ENCODE peak calls at places on chromosomes 4 and X, in ten cellular contexts. M is CD8-positive, alpha-beta T cell; J is fibroblast of lung; V is CD4-positive, alpha-beta T cell; B is HT-29; F is HFF-Myc; O is stimulated activated CD4-positive, alpha-beta T cell treated with anti-CD3 and anti-CD28 coated beads, Interleukin-4, amount 100 ng/mL, for 24 hours; Y is activated CD4-positive, alpha-beta T cell treated with anti-CD3 and anti-CD28 coated beads, Interleukin-2, amount 10 ng/mL, durations not matched to agents 7 days and 5 days; I is HS-5; Z is GM10248. A is an unnamed sample.

GRCh38 chr4:82697561-82697960 is 101.0 kb downstream of the SCD5 start:
- DNase-seq in F (no peak), B (no peak), M (no peak), Z (no peak), O (no peak), V (no peak), Y (no peak), I (no peak), J (no peak), A (no peak)

GRCh38 chr4:96767815-96768480 is 928.1 kb downstream of the PDHA2 start:
- DNase-seq in M (no peak), O (no peak), V (no peak), Y (no peak), J (peak), B (no peak), Z (no peak), I (peak), F (no peak), A (no peak)

GRCh38 chr4:27272264-27272663 is 411.6 kb downstream of the STIM2 start:
- DNase-seq in O (no peak), I (no peak), Z (no peak), M (no peak), V (no peak), F (no peak), J (no peak), Y (no peak), B (no peak), A (no peak)

GRCh38 chrX:640641-641040 is 10.1 kb downstream of the SHOX start:
- DNase-seq in Z (no peak), F (no peak), V (no peak), J (no peak), I (no peak), Y (no peak), B (no peak), O (no peak), M (no peak), A (no peak)

GRCh38 chrX:56788229-56788628 is 59.2 kb downstream of the NBDY start:
- DNase-seq in O (no peak), V (no peak), M (no peak), I (no peak), F (no peak), B (peak), Y (peak), J (no peak), Z (no peak), A (no peak)

GRCh38 chrX:3252744-3253143 is 93.7 kb downstream of the MXRA5 start:
- DNase-seq in M (no peak), B (no peak), V (no peak), Z (no peak), O (no peak), F (no peak), Y (no peak), J (peak), I (no peak), A (no peak)

GRCh38 chr4:151563194-151563593 is 154.2 kb downstream of the FHIP1A start:
- DNase-seq in O (no peak), V (no peak), Z (no peak), M (no peak), F (peak), I (no peak), B (no peak), Y (no peak), J (peak), A (no peak)

GRCh38 chr4:115834441-115834840 is 721.0 kb upstream of the NDST4 start:
- DNase-seq in J (no peak), F (no peak), M (no peak), Y (no peak), Z (no peak), B (peak), I (no peak), O (no peak), V (no peak), A (no peak)

GRCh38 chrX:78024349-78025108 is 55.1 kb upstream of the PGAM4 start:
- DNase-seq in V (no peak), J (peak), M (peak), Y (peak), F (no peak), B (peak), I (no peak), O (peak), Z (peak), A (peak)

GRCh38 chr4:156778606-156779005 is 193.0 kb downstream of the PDGFC start:
- DNase-seq in Z (no peak), M (no peak), O (no peak), B (peak), V (no peak), Y (no peak), J (peak), F (no peak), I (peak), A (no peak)

GRCh38 chr4:7880681-7881080 is 59.0 kb downstream of the AFAP1 start:
- DNase-seq in F (no peak), O (no peak), J (no peak), B (no peak), Y (no peak), M (no peak), I (no peak), Z (no peak), V (no peak), A (no peak)

GRCh38 chrX:128769511-128769910 is 717.3 kb upstream of the ACTRT1 start:
- DNase-seq in Z (no peak), M (no peak), V (no peak), Y (no peak), I (no peak), J (no peak), B (no peak), O (no peak), F (no peak), A (no peak)

GRCh38 chr4:76607266-76607799 is 172.3 kb downstream of the SHROOM3 start:
- DNase-seq in Y (no peak), J (peak), V (no peak), O (no peak), I (no peak), F (no peak), Z (peak), B (no peak), M (no peak), A (no peak)

GRCh38 chrX:73021361-73022092 is 18.8 kb downstream of the PABPC1L2B start:
- DNase-seq in V (no peak), B (no peak), Z (no peak), O (no peak), F (no peak), J (no peak), I (no peak), M (no peak), Y (no peak), A (no peak)

GRCh38 chr4:53963786-53964185 is 100.6 kb downstream of the CHIC2 start:
- DNase-seq in Y (no peak), V (no peak), Z (no peak), O (no peak), F (no peak), I (no peak), M (no peak), B (no peak), J (peak), A (no peak)

GRCh38 chrX:48689143-48689920 is 5.7 kb downstream of the WAS start:
- DNase-seq in B (no peak), O (no peak), I (no peak), F (no peak), Z (no peak), Y (no peak), J (no peak), V (no peak), M (no peak), A (no peak)

GRCh38 chrX:107669276-107669675 is 41.0 kb downstream of the PRPS1 start:
- DNase-seq in F (no peak), I (no peak), B (no peak), Z (no peak), Y (no peak), O (no peak), J (no peak), V (no peak), M (no peak), A (no peak)

GRCh38 chrX:18039023-18039422 is 177.9 kb upstream of the RAI2 start:
- DNase-seq in Y (no peak), J (no peak), I (no peak), F (no peak), M (no peak), V (no peak), Z (no peak), B (no peak), O (no peak), A (no peak)

GRCh38 chrX:68705986-68706385 is 58.5 kb downstream of the STARD8 start:
- DNase-seq in V (no peak), O (no peak), I (no peak), Y (no peak), Z (no peak), M (no peak), J (no peak), B (no peak), F (no peak), A (no peak)

GRCh38 chr4:2689825-2690700 is 66.1 kb downstream of the TNIP2 start:
- DNase-seq in V (no peak), Z (no peak), F (no peak), M (peak), B (no peak), I (no peak), J (peak), O (peak), Y (no peak), A (no peak)

GRCh38 chrX:29461039-29461438 is 754.3 kb upstream of the MAGEB2 start:
- DNase-seq in O (no peak), F (no peak), J (peak), M (no peak), V (no peak), B (no peak), Z (no peak), I (no peak), Y (no peak), A (no peak)

GRCh38 chr4:2287594-2287915 is 25.6 kb upstream of the MXD4 start:
- DNase-seq in F (no peak), O (no peak), I (no peak), M (no peak), B (no peak), Z (no peak), J (no peak), Y (no peak), V (no peak), A (no peak)

GRCh38 chrX:20313889-20314288 is 47.2 kb upstream of the RPS6KA3 start:
- DNase-seq in V (no peak), I (no peak), Y (no peak), Z (no peak), J (no peak), M (no peak), O (no peak), B (no peak), F (no peak), A (no peak)

GRCh38 chr4:147725673-147726072 is 6.2 kb upstream of the ARHGAP10 start:
- DNase-seq in V (no peak), Z (no peak), Y (no peak), M (no peak), I (no peak), J (peak), O (no peak), F (no peak), B (no peak), A (no peak)

GRCh38 chrX:49204709-49205108 is 4.7 kb upstream of the SYP start:
- DNase-seq in B (no peak), V (no peak), O (no peak), I (no peak), J (no peak), Z (no peak), F (no peak), M (no peak), Y (no peak), A (no peak)

A was measured in D721Med.